ENCODE peak calls at places on chromosomes 16 and 17, in eight cellular contexts. I is body of pancreas, X is endodermal cell, N is neural progenitor cell, U is fibroblast of the aortic adventitia, V is ovary, S is esophagus muscularis mucosa, J is fibroblast of lung. B is an unnamed sample.

GRCh38 chr16:23435500-23435899 is 17.5 kb downstream of the COG7 start:
- DNase-seq in S (no peak), U (peak; percentile 46), I (peak; percentile 80), V (no peak), J (peak; percentile 61), X (peak; percentile 90), N (peak; percentile 79), B (peak; percentile 68)

GRCh38 chr16:68737046-68737729 is at the start of gene CDH1:
- DNase-seq in U (no peak), S (no peak), N (peak; percentile 70), V (peak; percentile 36), X (peak; percentile 98), I (peak; percentile 98), J (no peak), B (no peak)

GRCh38 chr17:21174186-21174585 is 39.8 kb downstream of the TMEM11 start:
- DNase-seq in I (no peak), U (no peak), X (no peak), J (no peak), N (no peak), S (no peak), V (no peak), B (no peak)

GRCh38 chr17:35596072-35596471 is 8.9 kb downstream of the AP2B1 start:
- DNase-seq in S (no peak), V (no peak), N (no peak), X (no peak), J (no peak), I (no peak), U (no peak), B (no peak)

GRCh38 chr16:75758215-75758614 is 31.9 kb upstream of the CPHXL start:
- DNase-seq in I (no peak), X (no peak), V (no peak), S (no peak), N (no peak), J (peak; percentile 35), U (peak; percentile 49), B (peak; percentile 8)

GRCh38 chr16:65600629-65601028 is 478.8 kb upstream of the CDH11 start:
- DNase-seq in S (no peak), N (peak; percentile 9), I (no peak), X (no peak), V (no peak), U (peak; percentile 6), J (no peak), B (no peak)

GRCh38 chr17:43363181-43363925 is 35.4 kb upstream of the ARL4D start:
- DNase-seq in N (no peak), S (no peak), I (no peak), V (peak; percentile 48), U (no peak), J (no peak), X (peak; percentile 56), B (no peak)

GRCh38 chr17:17151962-17152361 is 54.2 kb downstream of the PLD6 start:
- DNase-seq in J (peak; percentile 92), S (peak; percentile 95), X (no peak), I (peak; percentile 66), V (peak; percentile 61), N (no peak), U (peak; percentile 95), B (peak; percentile 92)

GRCh38 chr17:39051001-39051605 is 83.9 kb upstream of the FBXO47 start:
- DNase-seq in S (no peak), N (no peak), U (no peak), J (no peak), I (no peak), X (peak; percentile 54), V (peak; percentile 8), B (no peak)

GRCh38 chr17:49994085-49995054 is 654 bp downstream of the DLX3 start:
- DNase-seq in I (no peak), J (no peak), X (peak; percentile 91), U (no peak), S (no peak), N (peak; percentile 53), V (peak; percentile 38), B (no peak)

GRCh38 chr17:14330492-14330920 is 29.6 kb downstream of the HS3ST3B1 start:
- DNase-seq in N (peak; percentile 80), J (peak; percentile 93), U (no peak), X (peak; percentile 72), V (no peak), S (no peak), I (no peak), B (peak; percentile 64)

DNA sequence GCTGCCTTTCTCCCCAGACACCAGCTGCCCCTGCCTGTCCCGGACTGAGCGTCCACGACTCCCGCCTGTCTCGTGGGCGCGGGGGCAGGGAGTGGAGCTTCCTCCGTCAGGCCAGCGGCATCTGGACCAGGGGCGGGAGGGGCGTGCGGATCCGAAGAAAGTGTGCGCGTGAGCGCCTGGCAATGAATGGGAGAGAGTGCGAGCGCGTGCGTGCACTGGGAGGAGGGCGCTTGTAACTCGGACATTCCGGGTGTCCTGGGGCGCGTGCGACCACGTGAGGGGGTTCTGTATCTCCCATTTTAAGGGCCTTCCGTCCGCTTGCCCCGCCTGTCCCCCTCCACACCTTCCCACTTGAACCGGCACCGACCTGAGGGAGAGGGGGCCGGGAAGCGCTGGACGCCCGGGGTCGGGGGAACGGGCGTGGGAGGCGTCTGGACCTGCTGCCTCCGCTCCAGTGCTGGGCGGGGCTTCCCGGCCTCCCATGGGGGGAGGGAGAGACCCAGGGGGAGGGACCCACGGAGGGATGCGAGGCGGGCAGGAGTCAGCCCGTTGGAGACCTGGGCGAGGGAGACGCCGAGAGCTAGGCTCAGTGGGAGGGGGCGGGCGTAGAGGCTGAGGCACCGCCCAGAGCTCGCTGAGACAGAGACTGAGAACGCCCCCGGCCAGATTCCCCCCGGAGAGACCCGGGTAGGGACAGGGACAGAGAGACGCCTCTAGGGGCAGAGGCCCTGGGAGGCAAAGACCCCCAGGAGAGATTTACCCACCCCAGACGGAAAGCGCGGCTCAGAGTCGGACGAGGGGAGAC is at the start of gene KREMEN2:
- DNase-seq in N (peak; percentile 79), S (no peak), I (peak; percentile 23), U (no peak), V (peak; percentile 41), X (peak; percentile 93), J (no peak), B (no peak)
- TF ChIP-seq CTCF in N (peak; percentile 42), S (no peak), I (no peak), U (no peak), V (no peak), X (no peak), J (no peak), B (no peak)

DNA sequence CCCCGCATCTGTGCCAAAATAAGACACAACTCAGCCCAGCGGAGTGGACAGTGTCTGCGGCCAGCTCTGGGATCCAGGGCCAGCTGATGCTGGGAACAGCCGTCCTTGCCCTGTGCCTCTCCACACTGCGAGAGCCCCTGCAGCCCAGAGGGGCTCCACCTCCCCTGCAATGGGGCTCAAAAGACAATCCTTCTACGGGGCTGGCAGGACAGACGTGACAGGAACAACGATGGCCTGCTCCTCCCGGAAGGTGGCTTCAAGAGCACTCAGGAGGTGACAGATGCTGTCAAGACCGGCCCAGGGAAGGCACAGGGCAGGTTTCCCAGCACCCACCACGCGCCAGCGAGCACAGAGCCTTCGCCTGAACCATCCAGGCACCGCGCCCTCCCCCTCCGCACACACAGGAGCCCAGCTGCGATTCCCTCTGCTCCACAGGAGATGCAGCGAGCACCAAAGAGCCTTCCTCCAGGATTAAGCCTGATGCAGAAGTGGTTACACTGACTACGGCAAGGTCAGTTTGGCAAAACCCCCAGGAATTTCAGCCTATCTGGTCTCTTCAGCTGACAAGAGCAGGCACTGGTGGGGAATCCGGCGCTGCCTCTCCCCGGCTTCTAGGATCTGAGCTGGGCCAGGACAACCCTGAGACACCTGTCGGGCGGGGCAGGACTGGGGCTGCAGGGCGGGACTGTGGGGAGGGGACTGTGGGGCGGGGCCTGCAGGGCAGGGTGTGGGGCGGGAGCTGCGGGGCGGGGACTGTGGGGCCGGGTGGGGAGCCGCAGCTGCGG is 103.4 kb downstream of the ZNF778 start:
- DNase-seq in N (peak; percentile 67), S (no peak), X (peak; percentile 81), I (peak; percentile 65), V (no peak), U (peak; percentile 71), J (peak; percentile 42), B (peak; percentile 45)
- H3K4me3 ChIP-seq in N (no peak overlapping the region), S (peak overlapping the region; percentile 41), X (no peak overlapping the region), I (no peak overlapping the region), V (peak overlapping the region; percentile 6), U (peak overlapping the region; percentile 38), J (no peak overlapping the region), B (no peak overlapping the region)

DNA sequence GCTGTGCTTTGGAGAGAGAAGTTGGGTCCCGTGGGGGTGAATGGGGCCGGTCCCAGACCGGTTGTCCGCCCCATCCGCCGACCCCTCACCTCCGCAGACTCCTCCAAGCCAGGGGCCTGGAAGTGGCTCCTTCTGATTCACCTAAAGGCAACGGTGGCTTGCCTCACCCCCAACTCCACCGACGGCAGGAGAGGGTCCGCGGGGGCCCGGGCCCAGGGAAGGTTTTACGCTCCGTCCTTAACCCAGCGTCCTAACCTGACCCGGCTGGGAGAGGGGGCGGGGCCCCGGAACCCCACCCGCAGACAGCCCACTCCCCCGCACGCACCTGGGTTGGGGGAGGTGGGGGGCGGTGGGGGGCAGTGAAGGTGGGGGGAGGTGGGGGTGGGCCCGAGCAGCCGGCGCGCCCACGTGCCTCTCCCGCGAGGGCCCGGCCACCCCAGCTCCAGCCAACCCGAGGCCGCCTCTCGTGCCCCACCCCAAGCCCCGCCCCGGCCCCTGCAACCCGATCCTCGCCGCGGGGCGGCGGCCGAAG is 12.7 kb upstream of the CD300A start:
- DNase-seq in S (no peak), U (no peak), I (no peak), N (peak; percentile 97), J (no peak), X (peak; percentile 99), V (peak; percentile 94), B (no peak)
- TF ChIP-seq CTCF in S (no peak), U (no peak), I (no peak), N (no peak), J (no peak), X (no peak), V (no peak), B (no peak)

DNA sequence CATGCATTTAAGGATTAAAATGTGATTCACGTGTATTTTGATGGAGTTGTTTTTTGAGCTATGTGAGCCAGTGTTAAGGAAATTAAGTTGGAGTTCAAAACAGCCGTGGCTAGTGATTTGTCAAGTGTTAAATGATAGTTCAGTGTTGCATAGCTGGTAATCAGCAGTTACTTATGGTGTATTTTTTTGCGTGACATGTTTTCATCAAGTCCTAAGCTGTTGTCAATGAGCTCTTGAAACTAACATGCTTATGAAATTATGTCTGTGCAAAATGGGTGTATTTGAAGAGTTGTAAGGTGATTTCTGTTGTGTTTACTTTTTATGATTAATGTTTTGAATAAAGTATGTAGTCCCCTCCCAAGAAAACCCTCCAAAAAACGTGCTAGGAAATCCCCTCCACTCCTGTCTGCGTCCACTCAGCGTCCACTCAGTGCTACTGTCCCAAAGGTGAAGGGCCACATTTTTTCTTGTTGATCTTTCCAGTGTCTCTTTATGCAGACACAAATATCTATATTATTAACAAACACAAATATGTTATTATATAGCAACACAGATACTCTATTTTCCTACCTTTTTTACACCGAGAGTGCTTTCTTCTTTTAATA is 30.0 kb downstream of the USP10 start:
- DNase-seq in N (no peak), I (no peak), U (peak; percentile 40), J (no peak), V (no peak), S (no peak), X (no peak), B (no peak)
- H3K4me3 ChIP-seq in N (no peak overlapping the region), I (no peak overlapping the region), U (peak overlapping the region; percentile 52), J (peak overlapping the region; percentile 36), V (no peak overlapping the region), S (no peak overlapping the region), X (no peak overlapping the region), B (peak overlapping the region; percentile 36)

B was measured in fibroblast of pulmonary artery.